ENCODE peak calls at places on chromosomes 12 and 14, in five cellular contexts. B is transverse colon, G is fibroblast of villous mesenchyme, E is occipital lobe, D is mammary epithelial cell. Y is an unnamed sample.

GRCh38 chr12:22518998-22519397 is 25.3 kb downstream of the C2CD5 start:
- DNase-seq in G (no peak), D (peak), E (no peak), B (no peak), Y (no peak)

GRCh38 chr14:77303417-77304156 is 17.1 kb downstream of the POMT2 start:
- DNase-seq in D (peak), G (peak), B (no peak), E (no peak), Y (no peak)

GRCh38 chr12:79826267-79827128 is 108.4 kb downstream of the PPP1R12A start:
- DNase-seq in B (no peak), G (no peak), D (no peak), E (no peak), Y (no peak)

GRCh38 chr14:99257122-99257672 is 14.8 kb downstream of the BCL11B start:
- DNase-seq in D (no peak), B (no peak), E (no peak), G (no peak), Y (no peak)

GRCh38 chr14:63759454-63759853 is 31.6 kb upstream of the SGPP1 start:
- DNase-seq in D (no peak), G (peak), B (no peak), E (no peak), Y (no peak)

GRCh38 chr12:121858662-121859572 is at the start of gene HPD:
- DNase-seq in B (peak), E (no peak), D (peak), G (peak), Y (no peak)

GRCh38 chr12:2064078-2064507 is 11.3 kb downstream of the CACNA1C start:
- DNase-seq in G (peak), D (peak), E (no peak), B (no peak), Y (no peak)

GRCh38 chr12:65511134-65511912 is 232.8 kb downstream of the MSRB3 start:
- DNase-seq in E (no peak), G (no peak), B (no peak), D (no peak), Y (peak)

GRCh38 chr12:99455350-99456037 is 192.1 kb upstream of the GARIN6 start:
- DNase-seq in D (peak), B (no peak), G (peak), E (no peak), Y (no peak)

GRCh38 chr12:121810833-121811433 is 7.1 kb downstream of the SETD1B start:
- DNase-seq in B (no peak), G (no peak), D (no peak), E (no peak), Y (no peak)

GRCh38 chr12:55685671-55686070 is 22.0 kb downstream of the ITGA7 start:
- DNase-seq in B (no peak), E (no peak), G (no peak), D (no peak), Y (no peak)

GRCh38 chr14:33057585-33057984 is 118.9 kb downstream of the NPAS3 start:
- DNase-seq in D (peak), G (no peak), B (no peak), E (no peak), Y (no peak)

GRCh38 chr12:107917912-107918800 is 143.7 kb downstream of the ASCL4 start:
- DNase-seq in G (peak), E (no peak), B (no peak), D (peak), Y (no peak)

GRCh38 chr12:1863823-1864222 is 43.5 kb downstream of the LRTM2 start:
- DNase-seq in E (no peak), D (no peak), G (no peak), B (no peak), Y (no peak)

GRCh38 chr14:64826333-64826732 is 53.4 kb downstream of the SPTB start:
- DNase-seq in G (no peak), D (no peak), B (no peak), E (no peak), Y (no peak)

GRCh38 chr14:79544671-79545070 is 666.6 kb downstream of the DIO2 start:
- DNase-seq in B (no peak), D (no peak), G (no peak), E (no peak), Y (no peak)

GRCh38 chr14:102593841-102594170 is 1.4 kb downstream of the RCOR1 start:
- DNase-seq in G (peak), E (no peak), D (no peak), B (no peak), Y (no peak)

GRCh38 chr12:119178544-119179334 is at the start of gene HSPB8:
- DNase-seq in G (peak), D (peak), E (peak), B (peak), Y (peak)

GRCh38 chr14:77761205-77761931 is 412 bp upstream of the SNW1 start:
- DNase-seq in E (no peak), G (peak), D (no peak), B (peak), Y (no peak)

GRCh38 chr12:5556946-5557673 is 125.2 kb downstream of the NTF3 start:
- DNase-seq in D (no peak), G (no peak), E (no peak), B (no peak), Y (no peak)

GRCh38 chr12:75190846-75191245 is 18.8 kb downstream of the KCNC2 start:
- DNase-seq in B (no peak), E (no peak), D (no peak), G (no peak), Y (no peak)

GRCh38 chr12:104964167-104964566 is 6.1 kb upstream of the SLC41A2 start:
- DNase-seq in B (no peak), E (no peak), D (no peak), G (no peak), Y (no peak)

GRCh38 chr12:90004319-90005074 is 295.9 kb upstream of the ATP2B1 start:
- DNase-seq in B (no peak), E (no peak), G (no peak), D (no peak), Y (no peak)

GRCh38 chr14:59116984-59117415 is 71.5 kb upstream of the DAAM1 start:
- DNase-seq in G (peak), E (no peak), D (peak), B (no peak), Y (no peak)

GRCh38 chr14:68779761-68780323 is 13.0 kb downstream of the ZFP36L1 start:
- DNase-seq in E (no peak), B (peak), D (peak), G (peak), Y (no peak)

GRCh38 chr12:9751204-9752144 is 9.2 kb downstream of the CD69 start:
- DNase-seq in G (peak), B (no peak), E (no peak), D (peak), Y (no peak)

Y was measured in caudate nucleus.